ENCODE peak calls at places on chromosome 11, in four cellular contexts. One of them, this sample, is unnamed.

GRCh38 chr11:80163011-80163410 is 722.2 kb upstream of the TENM4 start:
- DNase-seq in foreskin keratinocyte: peak
- DNase-seq in tibial artery: no peak
- DNase-seq in osteocyte: no peak
- DNase-seq in this sample: no peak

GRCh38 chr11:69694781-69695180 is 9.0 kb downstream of the FGF19 start:
- DNase-seq in foreskin keratinocyte: no peak
- DNase-seq in tibial artery: no peak
- DNase-seq in osteocyte: no peak
- DNase-seq in this sample: no peak

GRCh38 chr11:77407613-77408012 is 66.3 kb downstream of the PAK1 start:
- DNase-seq in foreskin keratinocyte: peak
- DNase-seq in tibial artery: no peak
- DNase-seq in osteocyte: no peak
- DNase-seq in this sample: no peak

GRCh38 chr11:123608371-123608770 is 46.1 kb downstream of the SCN3B start:
- DNase-seq in foreskin keratinocyte: no peak
- DNase-seq in tibial artery: no peak
- DNase-seq in osteocyte: no peak
- DNase-seq in this sample: no peak

GRCh38 chr11:18384157-18384641 is 10.2 kb upstream of the LDHA start:
- DNase-seq in foreskin keratinocyte: no peak
- DNase-seq in tibial artery: peak
- DNase-seq in osteocyte: peak
- DNase-seq in this sample: no peak

GRCh38 chr11:130413383-130414106 is 14.9 kb downstream of the ADAMTS8 start:
- DNase-seq in foreskin keratinocyte: peak
- DNase-seq in tibial artery: no peak
- DNase-seq in osteocyte: no peak
- DNase-seq in this sample: no peak

GRCh38 chr11:85772700-85773099 is 38.2 kb downstream of the SYTL2 start:
- DNase-seq in foreskin keratinocyte: no peak
- DNase-seq in tibial artery: no peak
- DNase-seq in osteocyte: no peak
- DNase-seq in this sample: no peak

GRCh38 chr11:20042717-20043392 is 117.4 kb downstream of the DBX1 start:
- DNase-seq in foreskin keratinocyte: no peak
- DNase-seq in tibial artery: no peak
- DNase-seq in osteocyte: no peak
- DNase-seq in this sample: no peak

GRCh38 chr11:128691802-128692749 is 1.8 kb upstream of the FLI1 start:
- DNase-seq in foreskin keratinocyte: no peak
- DNase-seq in tibial artery: no peak
- DNase-seq in osteocyte: no peak
- DNase-seq in this sample: peak

GRCh38 chr11:22828373-22828772 is 1.2 kb downstream of the SVIP start:
- DNase-seq in foreskin keratinocyte: no peak
- DNase-seq in tibial artery: no peak
- DNase-seq in osteocyte: no peak
- DNase-seq in this sample: no peak

DNA sequence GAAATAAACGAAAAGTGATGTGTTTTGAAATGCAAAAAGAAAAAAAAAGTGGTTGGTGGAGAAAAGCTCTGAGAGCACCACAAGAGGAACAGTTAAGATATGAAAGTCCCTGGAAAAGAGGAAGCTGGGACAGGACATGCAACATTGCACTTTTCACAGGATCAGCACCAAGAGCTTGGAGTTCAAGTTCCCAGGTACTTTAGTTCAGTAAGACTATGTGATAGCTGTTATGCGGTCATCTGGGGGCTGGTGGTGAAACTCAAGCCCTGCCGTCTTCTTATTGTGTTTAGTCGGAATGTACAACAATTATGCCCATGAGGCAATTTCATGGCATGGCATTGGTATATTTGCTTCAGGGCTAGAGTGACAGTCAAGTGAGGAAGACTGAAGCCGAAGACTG is 17.0 kb upstream of the MS4A4A start:
- DNase-seq in foreskin keratinocyte: no peak
- DNase-seq in tibial artery: no peak
- DNase-seq in osteocyte: no peak
- DNase-seq in this sample: no peak
- TF ChIP-seq CTCF in foreskin keratinocyte: no peak
- TF ChIP-seq CTCF in tibial artery: no peak
- TF ChIP-seq CTCF in osteocyte: no peak
- TF ChIP-seq CTCF in this sample: no peak

GRCh38 chr11:11265994-11266606 is 87.0 kb downstream of the CSNK2A3 start:
- DNase-seq in foreskin keratinocyte: peak
- DNase-seq in tibial artery: no peak
- DNase-seq in osteocyte: no peak
- DNase-seq in this sample: peak
- TF ChIP-seq CTCF in foreskin keratinocyte: peak
- TF ChIP-seq CTCF in tibial artery: peak
- TF ChIP-seq CTCF in osteocyte: peak
- TF ChIP-seq CTCF in this sample: peak

DNA sequence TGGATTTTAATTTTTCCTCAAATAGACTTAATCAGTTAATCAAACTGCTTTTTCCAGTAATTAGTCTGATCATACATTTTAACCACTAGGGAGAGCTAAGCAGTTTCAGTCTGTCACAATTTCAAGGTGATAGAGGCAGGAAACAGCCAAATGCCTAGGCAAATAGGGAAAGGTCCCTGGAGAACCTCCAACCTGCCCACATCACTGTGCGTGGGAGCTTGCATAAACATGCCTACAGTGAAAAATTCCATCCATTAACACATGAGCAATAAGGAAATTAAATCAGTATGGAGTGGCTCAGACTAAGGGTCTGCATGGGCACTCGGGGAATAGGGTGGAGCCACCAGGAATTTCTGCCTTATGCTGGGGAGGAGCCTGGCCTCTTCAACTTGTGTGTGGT is 74.6 kb downstream of the AASDHPPT start:
- DNase-seq in foreskin keratinocyte: peak
- DNase-seq in tibial artery: no peak
- DNase-seq in osteocyte: no peak
- DNase-seq in this sample: no peak
- TF ChIP-seq CTCF in foreskin keratinocyte: peak
- TF ChIP-seq CTCF in tibial artery: no peak
- TF ChIP-seq CTCF in osteocyte: peak
- TF ChIP-seq CTCF in this sample: no peak

DNA sequence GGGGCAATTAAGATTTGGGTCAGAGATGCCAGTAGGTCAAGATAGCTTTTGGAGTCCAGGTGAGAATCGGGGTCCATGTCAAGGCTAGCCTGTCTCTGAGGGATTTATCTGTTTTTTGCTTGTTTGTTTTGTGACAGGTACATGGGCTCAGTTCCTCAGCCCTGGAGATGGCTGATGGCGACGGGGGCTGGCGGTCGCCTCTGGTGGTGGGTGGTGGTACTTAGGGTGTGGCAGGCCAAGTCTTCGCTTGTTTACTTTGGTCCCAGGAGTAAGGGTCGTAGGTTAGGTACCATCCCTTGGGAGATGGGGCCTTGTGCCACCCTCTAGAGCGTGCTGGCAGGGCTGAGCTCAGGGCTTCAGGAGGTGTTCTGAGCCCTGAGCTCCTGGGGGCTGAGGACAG is 4.7 kb downstream of the SLC25A45 start:
- DNase-seq in foreskin keratinocyte: no peak
- DNase-seq in tibial artery: no peak
- DNase-seq in osteocyte: no peak
- DNase-seq in this sample: no peak
- TF ChIP-seq CTCF in foreskin keratinocyte: no peak
- TF ChIP-seq CTCF in tibial artery: no peak
- TF ChIP-seq CTCF in osteocyte: no peak
- TF ChIP-seq CTCF in this sample: no peak

GRCh38 chr11:134250675-134251074 is 2.5 kb downstream of the THYN1 start:
- DNase-seq in foreskin keratinocyte: no peak
- DNase-seq in tibial artery: no peak
- DNase-seq in osteocyte: no peak
- DNase-seq in this sample: no peak
- TF ChIP-seq CTCF in foreskin keratinocyte: no peak
- TF ChIP-seq CTCF in tibial artery: no peak
- TF ChIP-seq CTCF in osteocyte: no peak
- TF ChIP-seq CTCF in this sample: no peak

DNA sequence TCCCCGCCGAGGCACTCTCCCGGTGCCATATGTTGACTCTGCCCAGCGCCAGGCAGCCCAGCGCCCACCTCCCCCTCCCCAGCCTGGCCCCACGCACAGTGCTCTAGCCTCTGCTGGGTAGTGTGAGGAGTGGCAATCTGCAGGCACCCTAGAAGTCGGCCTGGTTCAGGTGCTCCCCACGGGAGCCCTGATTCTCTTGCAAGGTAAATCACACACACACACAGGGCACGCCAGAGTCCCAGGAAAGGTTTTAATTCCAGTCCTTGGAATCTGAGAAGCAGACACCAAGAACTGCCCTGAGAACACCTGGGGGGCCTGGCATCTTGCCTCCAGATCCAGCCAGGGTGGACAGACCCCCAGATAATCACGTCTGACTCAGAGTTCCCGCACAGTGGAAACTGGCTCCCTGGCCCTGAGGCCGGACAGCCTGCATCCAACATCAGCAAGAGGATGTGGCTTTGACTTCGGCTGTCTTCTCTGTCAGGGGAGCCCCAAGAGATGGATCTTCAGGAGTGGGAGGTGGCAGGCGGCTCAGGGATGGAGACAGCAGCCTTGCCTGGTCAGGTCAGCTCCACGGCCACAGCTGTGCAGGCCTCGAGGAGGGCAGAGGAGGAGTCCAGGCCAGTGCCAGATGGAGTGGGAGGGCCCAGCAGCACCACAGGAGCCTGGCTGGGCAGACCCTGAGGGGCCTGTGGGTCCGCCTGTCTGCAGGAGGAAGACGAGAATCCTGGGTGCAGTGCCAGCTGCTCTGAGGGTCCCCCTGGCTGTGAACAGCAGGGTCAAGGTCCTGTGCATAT is 1.1 kb upstream of the RIN1 start:
- DNase-seq in foreskin keratinocyte: no peak
- DNase-seq in tibial artery: peak
- DNase-seq in osteocyte: peak
- DNase-seq in this sample: no peak
- TF ChIP-seq CTCF in foreskin keratinocyte: no peak
- TF ChIP-seq CTCF in tibial artery: no peak
- TF ChIP-seq CTCF in osteocyte: peak
- TF ChIP-seq CTCF in this sample: no peak

DNA sequence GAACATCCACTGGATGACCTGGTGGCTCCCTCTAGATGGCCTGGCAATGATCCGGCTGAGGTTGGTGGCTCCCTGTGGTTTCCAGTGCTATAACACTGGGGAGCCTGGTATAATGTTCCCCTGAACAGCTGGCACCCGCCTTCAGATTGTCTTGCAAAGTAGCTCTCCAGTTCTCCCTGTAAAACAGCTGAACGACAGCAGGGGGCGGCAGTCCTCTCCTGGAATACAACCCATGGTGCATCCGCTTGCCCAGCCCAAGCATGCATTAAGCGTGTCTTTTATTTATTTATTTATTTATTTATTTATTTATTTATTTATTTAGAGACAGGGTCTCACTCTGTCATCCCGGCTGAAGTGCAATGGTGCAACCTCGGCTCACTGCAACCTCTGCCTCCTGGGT is 258.9 kb downstream of the BUD13 start:
- DNase-seq in foreskin keratinocyte: no peak
- DNase-seq in tibial artery: no peak
- DNase-seq in osteocyte: no peak
- DNase-seq in this sample: peak
- TF ChIP-seq CTCF in foreskin keratinocyte: peak
- TF ChIP-seq CTCF in tibial artery: no peak
- TF ChIP-seq CTCF in osteocyte: peak
- TF ChIP-seq CTCF in this sample: peak

GRCh38 chr11:74316772-74317505 is 5.5 kb upstream of the P4HA3 start:
- DNase-seq in foreskin keratinocyte: no peak
- DNase-seq in tibial artery: no peak
- DNase-seq in osteocyte: no peak
- DNase-seq in this sample: no peak

GRCh38 chr11:74321487-74322188 is 10.2 kb upstream of the P4HA3 start:
- DNase-seq in foreskin keratinocyte: no peak
- DNase-seq in tibial artery: peak
- DNase-seq in osteocyte: no peak
- DNase-seq in this sample: peak

GRCh38 chr11:74320538-74320937 is 9.1 kb upstream of the P4HA3 start:
- DNase-seq in foreskin keratinocyte: no peak
- DNase-seq in tibial artery: no peak
- DNase-seq in osteocyte: no peak
- DNase-seq in this sample: no peak

GRCh38 chr11:74319139-74319538 is 7.7 kb upstream of the P4HA3 start:
- DNase-seq in foreskin keratinocyte: peak
- DNase-seq in tibial artery: no peak
- DNase-seq in osteocyte: no peak
- DNase-seq in this sample: no peak

DNA sequence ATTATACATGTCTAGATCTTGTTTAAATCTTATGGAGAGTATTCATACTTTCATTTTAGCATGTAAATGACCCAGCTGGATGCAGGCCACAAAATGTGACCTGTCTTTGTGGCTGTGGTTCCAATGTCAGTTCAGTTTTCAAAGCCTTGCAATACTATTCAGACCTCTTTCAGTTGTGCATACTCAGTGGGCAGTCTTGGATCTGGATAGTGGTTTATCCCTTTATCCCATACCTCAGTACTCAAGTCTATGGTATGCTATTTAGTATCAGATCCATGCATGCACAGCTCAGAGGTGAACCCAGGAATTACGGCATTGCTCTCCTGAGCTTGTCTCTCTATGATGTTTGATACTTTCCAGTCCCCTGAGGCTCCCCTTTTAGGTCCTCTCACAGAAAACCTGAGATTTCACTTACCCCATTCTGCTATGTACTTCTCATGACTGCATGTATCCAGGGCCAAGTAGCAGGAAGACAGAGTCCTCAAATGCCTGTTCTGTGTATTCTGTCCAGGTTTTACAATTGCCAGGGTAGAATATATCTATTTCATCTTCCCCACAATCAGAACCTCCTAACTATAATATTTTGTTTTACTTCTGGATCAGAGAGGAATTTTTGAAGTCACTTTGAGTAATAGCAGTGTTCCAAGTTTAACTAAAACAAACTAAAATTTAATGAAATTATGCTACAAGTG is 6.9 kb upstream of the P4HA3 start:
- DNase-seq in foreskin keratinocyte: no peak
- DNase-seq in tibial artery: no peak
- DNase-seq in osteocyte: no peak
- DNase-seq in this sample: no peak
- TF ChIP-seq CTCF in foreskin keratinocyte: peak
- TF ChIP-seq CTCF in tibial artery: no peak
- TF ChIP-seq CTCF in osteocyte: no peak
- TF ChIP-seq CTCF in this sample: no peak

GRCh38 chr11:62875698-62876483 is 4.8 kb upstream of the SLC3A2 start:
- DNase-seq in foreskin keratinocyte: no peak
- DNase-seq in tibial artery: no peak
- DNase-seq in osteocyte: no peak
- DNase-seq in this sample: no peak
- TF ChIP-seq CTCF in foreskin keratinocyte: no peak
- TF ChIP-seq CTCF in tibial artery: no peak
- TF ChIP-seq CTCF in osteocyte: peak
- TF ChIP-seq CTCF in this sample: no peak